ENCODE peak calls at places on chromosomes 12 and 14, in seven cellular contexts. One of them, this sample, is unnamed.

GRCh38 chr14:86683525-86683924 is 1153.6 kb downstream of the FLRT2 start:
- DNase-seq in Caki2: no peak
- DNase-seq in RWPE1: no peak
- DNase-seq in body of pancreas: no peak
- DNase-seq in A172: peak; percentile 2
- DNase-seq in upper lobe of right lung: no peak
- DNase-seq in osteocyte: no peak
- DNase-seq in this sample: no peak

GRCh38 chr12:6960291-6961277 is 9.4 kb downstream of the PTPN6 start:
- DNase-seq in body of pancreas: no peak
- DNase-seq in upper lobe of right lung: peak; percentile 65
- DNase-seq in RWPE1: no peak
- DNase-seq in osteocyte: no peak
- DNase-seq in Caki2: no peak
- DNase-seq in A172: no peak
- DNase-seq in this sample: no peak

GRCh38 chr14:34628681-34629135 is 1.2 kb downstream of the SNX6 start:
- DNase-seq in body of pancreas: no peak
- DNase-seq in A172: peak; percentile 13
- DNase-seq in RWPE1: peak; percentile 18
- DNase-seq in Caki2: no peak
- DNase-seq in osteocyte: no peak
- DNase-seq in upper lobe of right lung: no peak
- DNase-seq in this sample: no peak

GRCh38 chr14:68182492-68182891 is 362.9 kb downstream of the RAD51B start:
- DNase-seq in upper lobe of right lung: no peak
- DNase-seq in Caki2: no peak
- DNase-seq in body of pancreas: no peak
- DNase-seq in A172: no peak
- DNase-seq in osteocyte: no peak
- DNase-seq in RWPE1: no peak
- DNase-seq in this sample: no peak

GRCh38 chr12:17357396-17357795 is 732.6 kb downstream of the RERGL start:
- DNase-seq in body of pancreas: no peak
- DNase-seq in osteocyte: no peak
- DNase-seq in RWPE1: no peak
- DNase-seq in A172: no peak
- DNase-seq in upper lobe of right lung: no peak
- DNase-seq in Caki2: no peak
- DNase-seq in this sample: no peak

GRCh38 chr12:48758737-48759136 is 30.2 kb downstream of the ADCY6 start:
- DNase-seq in body of pancreas: no peak
- DNase-seq in upper lobe of right lung: no peak
- DNase-seq in osteocyte: no peak
- DNase-seq in A172: no peak
- DNase-seq in RWPE1: no peak
- DNase-seq in Caki2: no peak
- DNase-seq in this sample: no peak

GRCh38 chr14:105473033-105473676 is 1.5 kb upstream of the CRIP2 start:
- DNase-seq in A172: no peak
- DNase-seq in upper lobe of right lung: no peak
- DNase-seq in osteocyte: no peak
- DNase-seq in Caki2: no peak
- DNase-seq in body of pancreas: peak; percentile 40
- DNase-seq in RWPE1: no peak
- DNase-seq in this sample: no peak

GRCh38 chr12:45895961-45896360 is 94.4 kb downstream of the SCAF11 start:
- DNase-seq in A172: no peak
- DNase-seq in osteocyte: no peak
- DNase-seq in Caki2: no peak
- DNase-seq in body of pancreas: no peak
- DNase-seq in upper lobe of right lung: no peak
- DNase-seq in RWPE1: no peak
- DNase-seq in this sample: no peak

GRCh38 chr14:39175445-39176262 is 600 bp downstream of the PNN start:
- DNase-seq in osteocyte: no peak
- DNase-seq in upper lobe of right lung: peak; percentile 76
- DNase-seq in Caki2: no peak
- DNase-seq in body of pancreas: no peak
- DNase-seq in RWPE1: peak; percentile 29
- DNase-seq in A172: no peak
- DNase-seq in this sample: no peak

GRCh38 chr12:92561543-92561899 is 141.3 kb upstream of the PLEKHG7 start:
- DNase-seq in Caki2: peak; percentile 30
- DNase-seq in osteocyte: no peak
- DNase-seq in body of pancreas: peak; percentile 75
- DNase-seq in upper lobe of right lung: no peak
- DNase-seq in A172: peak; percentile 56
- DNase-seq in RWPE1: no peak
- DNase-seq in this sample: no peak

GRCh38 chr12:66964629-66965028 is 285.8 kb upstream of the GRIP1 start:
- DNase-seq in RWPE1: no peak
- DNase-seq in osteocyte: no peak
- DNase-seq in Caki2: no peak
- DNase-seq in A172: peak; percentile 7
- DNase-seq in body of pancreas: no peak
- DNase-seq in upper lobe of right lung: no peak
- DNase-seq in this sample: no peak

GRCh38 chr12:82184844-82185243 is 173.3 kb downstream of the CCDC59 start:
- DNase-seq in A172: no peak
- DNase-seq in body of pancreas: no peak
- DNase-seq in Caki2: no peak
- DNase-seq in osteocyte: no peak
- DNase-seq in upper lobe of right lung: no peak
- DNase-seq in RWPE1: no peak
- DNase-seq in this sample: no peak

GRCh38 chr12:123998960-123999359 is 25.9 kb downstream of the ZNF664 start:
- DNase-seq in osteocyte: no peak
- DNase-seq in RWPE1: no peak
- DNase-seq in A172: no peak
- DNase-seq in Caki2: no peak
- DNase-seq in upper lobe of right lung: no peak
- DNase-seq in body of pancreas: no peak
- DNase-seq in this sample: no peak

GRCh38 chr12:46608431-46609280 is 217.1 kb downstream of the SLC38A4 start:
- DNase-seq in upper lobe of right lung: no peak
- DNase-seq in Caki2: no peak
- DNase-seq in RWPE1: no peak
- DNase-seq in A172: no peak
- DNase-seq in body of pancreas: no peak
- DNase-seq in osteocyte: no peak
- DNase-seq in this sample: no peak

GRCh38 chr12:100138048-100138907 is 4.4 kb downstream of the BLTP3B start:
- DNase-seq in A172: no peak
- DNase-seq in Caki2: peak; percentile 7
- DNase-seq in RWPE1: peak; percentile 22
- DNase-seq in osteocyte: no peak
- DNase-seq in body of pancreas: no peak
- DNase-seq in upper lobe of right lung: no peak
- DNase-seq in this sample: no peak

GRCh38 chr12:32870716-32871115 is 25.9 kb downstream of the PKP2 start:
- DNase-seq in RWPE1: no peak
- DNase-seq in osteocyte: no peak
- DNase-seq in Caki2: no peak
- DNase-seq in A172: no peak
- DNase-seq in body of pancreas: no peak
- DNase-seq in upper lobe of right lung: no peak
- DNase-seq in this sample: no peak

GRCh38 chr12:90211017-90211416 is 502.4 kb upstream of the ATP2B1 start:
- DNase-seq in A172: peak; percentile 89
- DNase-seq in Caki2: peak; percentile 69
- DNase-seq in upper lobe of right lung: no peak
- DNase-seq in body of pancreas: no peak
- DNase-seq in osteocyte: no peak
- DNase-seq in RWPE1: peak; percentile 84
- DNase-seq in this sample: no peak

GRCh38 chr12:131902332-131903241 is 8.2 kb downstream of the ULK1 start:
- DNase-seq in body of pancreas: peak; percentile 5
- DNase-seq in A172: no peak
- DNase-seq in RWPE1: no peak
- DNase-seq in Caki2: no peak
- DNase-seq in upper lobe of right lung: no peak
- DNase-seq in osteocyte: no peak
- DNase-seq in this sample: no peak

GRCh38 chr12:4961311-4961710 is 51.6 kb downstream of the KCNA1 start:
- DNase-seq in body of pancreas: no peak
- DNase-seq in upper lobe of right lung: no peak
- DNase-seq in RWPE1: no peak
- DNase-seq in Caki2: no peak
- DNase-seq in A172: no peak
- DNase-seq in osteocyte: no peak
- DNase-seq in this sample: no peak

GRCh38 chr12:52646613-52647012 is 5.4 kb downstream of the KRT2 start:
- DNase-seq in upper lobe of right lung: no peak
- DNase-seq in A172: no peak
- DNase-seq in Caki2: no peak
- DNase-seq in osteocyte: peak; percentile 79
- DNase-seq in RWPE1: no peak
- DNase-seq in body of pancreas: no peak
- DNase-seq in this sample: no peak

GRCh38 chr12:19681007-19681406 is 241.7 kb downstream of the AEBP2 start:
- DNase-seq in A172: no peak
- DNase-seq in body of pancreas: no peak
- DNase-seq in Caki2: no peak
- DNase-seq in osteocyte: no peak
- DNase-seq in RWPE1: no peak
- DNase-seq in upper lobe of right lung: no peak
- DNase-seq in this sample: no peak

GRCh38 chr12:113065126-113066007 is 8.8 kb downstream of the DTX1 start:
- DNase-seq in body of pancreas: no peak
- DNase-seq in osteocyte: no peak
- DNase-seq in RWPE1: peak; percentile 30
- DNase-seq in upper lobe of right lung: peak; percentile 57
- DNase-seq in A172: no peak
- DNase-seq in Caki2: no peak
- DNase-seq in this sample: no peak

GRCh38 chr12:53459097-53459496 is 7.2 kb downstream of the PCBP2 start:
- DNase-seq in upper lobe of right lung: no peak
- DNase-seq in Caki2: no peak
- DNase-seq in A172: no peak
- DNase-seq in osteocyte: no peak
- DNase-seq in RWPE1: no peak
- DNase-seq in body of pancreas: no peak
- DNase-seq in this sample: no peak

GRCh38 chr14:78135450-78135891 is 34.7 kb upstream of the NRXN3 start:
- DNase-seq in A172: peak; percentile 53
- DNase-seq in osteocyte: no peak
- DNase-seq in RWPE1: peak; percentile 54
- DNase-seq in upper lobe of right lung: no peak
- DNase-seq in body of pancreas: no peak
- DNase-seq in Caki2: peak; percentile 83
- DNase-seq in this sample: no peak

GRCh38 chr12:58148405-58148804 is 207.0 kb downstream of the ATP23 start:
- DNase-seq in body of pancreas: no peak
- DNase-seq in Caki2: peak; percentile 81
- DNase-seq in upper lobe of right lung: no peak
- DNase-seq in osteocyte: no peak
- DNase-seq in RWPE1: peak; percentile 11
- DNase-seq in A172: peak; percentile 61
- DNase-seq in this sample: no peak

GRCh38 chr12:98750511-98750910 is 105.4 kb downstream of the APAF1 start:
- DNase-seq in upper lobe of right lung: no peak
- DNase-seq in body of pancreas: no peak
- DNase-seq in osteocyte: no peak
- DNase-seq in A172: no peak
- DNase-seq in RWPE1: no peak
- DNase-seq in Caki2: no peak
- DNase-seq in this sample: no peak

GRCh38 chr12:110198386-110198785 is 74.2 kb downstream of the IFT81 start:
- DNase-seq in body of pancreas: no peak
- DNase-seq in RWPE1: no peak
- DNase-seq in osteocyte: no peak
- DNase-seq in Caki2: no peak
- DNase-seq in A172: no peak
- DNase-seq in upper lobe of right lung: no peak
- DNase-seq in this sample: no peak

GRCh38 chr12:99386907-99387306 is 260.6 kb upstream of the GARIN6 start:
- DNase-seq in body of pancreas: no peak
- DNase-seq in Caki2: no peak
- DNase-seq in upper lobe of right lung: no peak
- DNase-seq in RWPE1: no peak
- DNase-seq in osteocyte: no peak
- DNase-seq in A172: peak; percentile 6
- DNase-seq in this sample: no peak

This sample was measured in lower lobe of right lung.